ENCODE peak calls at places on chromosomes 13 and 19, in ten cellular contexts. K is amniotic stem cell, Z is NCI-H748 treated with DMSO at 0.1 percent for 48 hours, X is NCI-H774, B is breast epithelium, Q is pons, F is RCC 7860, C is NCI-H446 treated with DMSO at 0.1 percent for 48 hours, W is HT1080, U is cardiac fibroblast. V is an unnamed sample.

GRCh38 chr19:12090807-12091206 is 26.3 kb downstream of the ZNF844 start:
- DNase-seq in C (no peak), Z (peak), W (peak), U (peak), B (no peak), Q (peak), F (no peak), X (peak), K (no peak), V (peak)

GRCh38 chr19:15025237-15025636 is 24.0 kb upstream of the CASP14 start:
- DNase-seq in U (no peak), X (no peak), C (no peak), Z (no peak), K (no peak), F (no peak), Q (no peak), W (no peak), B (no peak), V (no peak)

GRCh38 chr13:93535256-93535655 is 308.6 kb downstream of the GPC6 start:
- DNase-seq in U (peak), B (no peak), W (peak), Z (no peak), C (no peak), Q (no peak), X (no peak), K (no peak), F (peak), V (no peak)

GRCh38 chr13:99909836-99910619 is 61.5 kb downstream of the ZIC5 start:
- DNase-seq in U (peak), B (no peak), X (no peak), K (no peak), Q (no peak), C (peak), W (no peak), F (no peak), Z (no peak), V (no peak)

GRCh38 chr13:22505489-22505888 is 675.3 kb upstream of the SGCG start:
- DNase-seq in Z (no peak), W (no peak), X (no peak), B (no peak), C (no peak), F (no peak), U (peak), Q (no peak), K (no peak), V (peak)

GRCh38 chr19:53915000-53915399 is 5.9 kb downstream of the CACNG7 start:
- DNase-seq in W (no peak), Z (no peak), Q (no peak), K (no peak), F (no peak), U (no peak), B (no peak), C (no peak), X (no peak), V (no peak)

GRCh38 chr13:41411536-41411935 is 45.8 kb upstream of the RGCC start:
- DNase-seq in B (no peak), Z (no peak), F (no peak), W (peak), K (peak), C (no peak), Q (peak), X (no peak), U (peak), V (no peak)

GRCh38 chr13:21436582-21436981 is 22.5 kb downstream of the ZDHHC20 start:
- DNase-seq in F (no peak), U (no peak), Z (no peak), W (no peak), X (no peak), B (no peak), C (no peak), Q (no peak), K (no peak), V (no peak)

GRCh38 chr19:8096071-8096470 is 43.5 kb downstream of the CCL25 start:
- DNase-seq in X (no peak), W (no peak), C (no peak), U (no peak), F (no peak), B (no peak), K (no peak), Q (no peak), Z (no peak), V (no peak)

GRCh38 chr13:82719987-82720386 is 1162.3 kb downstream of the SLITRK1 start:
- DNase-seq in C (no peak), F (no peak), Q (no peak), W (no peak), Z (no peak), X (no peak), U (no peak), K (no peak), B (no peak), V (no peak)

GRCh38 chr19:33100894-33101644 is 20.1 kb downstream of the GPATCH1 start:
- DNase-seq in B (no peak), U (no peak), Z (no peak), Q (no peak), W (no peak), F (no peak), C (no peak), K (no peak), X (no peak), V (no peak)

GRCh38 chr13:32232263-32232662 is 82.9 kb downstream of the ZAR1L start:
- DNase-seq in C (no peak), Q (no peak), X (no peak), K (no peak), W (no peak), Z (no peak), F (no peak), B (no peak), U (no peak), V (no peak)

GRCh38 chr13:99656092-99656745 is 154.9 kb downstream of the TM9SF2 start:
- DNase-seq in W (peak), B (peak), X (peak), Z (peak), C (peak), Q (peak), K (peak), F (peak), U (peak), V (peak)

GRCh38 chr13:77509221-77509620 is 26.3 kb upstream of the SCEL start:
- DNase-seq in K (no peak), Q (no peak), B (no peak), U (peak), X (no peak), F (peak), Z (no peak), C (peak), W (peak), V (no peak)

GRCh38 chr13:99275093-99275469 is 16.9 kb upstream of the GPR18 start:
- DNase-seq in W (peak), C (no peak), K (no peak), F (peak), Q (no peak), Z (no peak), B (no peak), X (no peak), U (peak), V (no peak)

GRCh38 chr13:60627071-60627686 is 230.2 kb downstream of the TDRD3 start:
- DNase-seq in Q (peak), U (peak), F (peak), C (no peak), Z (peak), B (no peak), W (peak), K (no peak), X (no peak), V (no peak)

GRCh38 chr19:5949792-5950305 is 28.1 kb downstream of the RANBP3 start:
- DNase-seq in W (no peak), K (no peak), Z (no peak), Q (no peak), X (no peak), B (no peak), C (no peak), F (no peak), U (no peak), V (no peak)

GRCh38 chr19:43759515-43759914 is 4.8 kb upstream of the SMG9 start:
- DNase-seq in W (peak), U (peak), F (no peak), Q (no peak), B (no peak), C (no peak), Z (no peak), K (no peak), X (no peak), V (no peak)

GRCh38 chr19:33463194-33463593 is 58.4 kb downstream of the PEPD start:
- DNase-seq in F (no peak), Q (peak), Z (no peak), U (no peak), B (peak), C (no peak), X (no peak), K (no peak), W (no peak), V (no peak)

GRCh38 chr19:29622191-29623070 is 16.3 kb downstream of the POP4 start:
- DNase-seq in B (no peak), Z (no peak), U (no peak), K (no peak), W (peak), Q (no peak), F (no peak), C (no peak), X (no peak), V (no peak)

GRCh38 chr19:32691952-32692726 is 518 bp downstream of the NUDT19 start:
- DNase-seq in Q (no peak), X (no peak), B (peak), K (peak), U (peak), F (peak), W (peak), C (peak), Z (no peak), V (peak)

GRCh38 chr13:77422724-77423123 is 95.8 kb upstream of the MYCBP2 start:
- DNase-seq in F (no peak), Z (no peak), W (no peak), Q (no peak), K (no peak), U (no peak), B (no peak), X (no peak), C (no peak), V (no peak)

GRCh38 chr13:105446197-105446596 is 1089.3 kb downstream of the EFNB2 start:
- DNase-seq in W (no peak), F (no peak), Z (no peak), Q (no peak), X (no peak), B (no peak), U (no peak), K (no peak), C (no peak), V (no peak)

GRCh38 chr13:61695147-61695546 is 279.5 kb upstream of the PCDH20 start:
- DNase-seq in K (no peak), U (no peak), F (no peak), W (peak), Q (no peak), C (no peak), X (no peak), B (no peak), Z (no peak), V (no peak)

GRCh38 chr13:66875264-66875663 is 354.9 kb downstream of the PCDH9 start:
- DNase-seq in F (no peak), X (no peak), C (no peak), Z (peak), B (no peak), U (no peak), K (no peak), Q (no peak), W (no peak), V (no peak)